ENCODE peak calls at places on chromosome 18, in five cellular contexts. Z is IMR-90, L is HepG2, U is H1, B is A549. A is an unnamed sample.

GRCh38 chr18:77057043-77057442 is 75.5 kb downstream of the MBP start:
- DNase-seq in Z (no peak), L (no peak), U (no peak), B (no peak), A (no peak)

GRCh38 chr18:2654105-2654827 is 1.3 kb upstream of the SMCHD1 start:
- DNase-seq in Z (peak), L (no peak), U (no peak), B (no peak), A (peak)

GRCh38 chr18:50073319-50073718 is 121.6 kb downstream of the MYO5B start:
- DNase-seq in Z (no peak), L (no peak), U (no peak), B (no peak), A (no peak)

GRCh38 chr18:49175071-49175470 is 224.3 kb upstream of the SMAD7 start:
- DNase-seq in Z (no peak), L (no peak), U (no peak), B (no peak), A (no peak)

GRCh38 chr18:48756511-48757226 is 194.1 kb downstream of the SMAD7 start:
- DNase-seq in Z (no peak), L (no peak), U (no peak), B (no peak), A (no peak)

GRCh38 chr18:32879497-32879896 is 106.7 kb upstream of the KLHL14 start:
- DNase-seq in Z (no peak), L (peak), U (no peak), B (no peak), A (no peak)

GRCh38 chr18:54423831-54424230 is 66.1 kb downstream of the C18orf54 start:
- DNase-seq in Z (no peak), L (no peak), U (no peak), B (no peak), A (no peak)

GRCh38 chr18:24126155-24126947 is 12.5 kb upstream of the CABYR start:
- DNase-seq in Z (peak), L (no peak), U (no peak), B (no peak), A (no peak)

GRCh38 chr18:69948919-69949537 is 1.4 kb upstream of the CD226 start:
- DNase-seq in Z (peak), L (no peak), U (no peak), B (no peak), A (peak)

GRCh38 chr18:45687617-45688016 is 36.4 kb upstream of the SLC14A1 start:
- DNase-seq in Z (no peak), L (no peak), U (no peak), B (no peak), A (peak)

GRCh38 chr18:10264260-10264659 is 190.2 kb upstream of the APCDD1 start:
- DNase-seq in Z (no peak), L (no peak), U (no peak), B (no peak), A (no peak)

GRCh38 chr18:49161627-49162026 is 210.9 kb upstream of the SMAD7 start:
- DNase-seq in Z (peak), L (no peak), U (no peak), B (no peak), A (no peak)

GRCh38 chr18:54684786-54685185 is 93.7 kb downstream of the DYNAP start:
- DNase-seq in Z (no peak), L (no peak), U (no peak), B (no peak), A (peak)

GRCh38 chr18:69843047-69843446 is 104.6 kb downstream of the CD226 start:
- DNase-seq in Z (no peak), L (no peak), U (no peak), B (no peak), A (no peak)

GRCh38 chr18:26003817-26004216 is 86.6 kb downstream of the SS18 start:
- DNase-seq in Z (no peak), L (no peak), U (no peak), B (no peak), A (no peak)

GRCh38 chr18:77138270-77138669 is 5.7 kb upstream of the MBP start:
- DNase-seq in Z (no peak), L (no peak), U (no peak), B (no peak), A (no peak)

GRCh38 chr18:31486165-31486564 is 11.8 kb upstream of the DSG2 start:
- DNase-seq in Z (no peak), L (no peak), U (no peak), B (no peak), A (no peak)

GRCh38 chr18:58466636-58467205 is 162.2 kb downstream of the ALPK2 start:
- DNase-seq in Z (no peak), L (no peak), U (no peak), B (no peak), A (no peak)

GRCh38 chr18:55688066-55688465 is 100.1 kb upstream of the TCF4 start:
- DNase-seq in Z (no peak), L (no peak), U (no peak), B (no peak), A (no peak)

GRCh38 chr18:23912356-23912755 is 102.2 kb upstream of the TTC39C start:
- DNase-seq in Z (peak), L (no peak), U (no peak), B (no peak), A (no peak)

GRCh38 chr18:46199515-46200147 is 95.4 kb downstream of the HAUS1 start:
- DNase-seq in Z (peak), L (peak), U (no peak), B (peak), A (peak)

DNA sequence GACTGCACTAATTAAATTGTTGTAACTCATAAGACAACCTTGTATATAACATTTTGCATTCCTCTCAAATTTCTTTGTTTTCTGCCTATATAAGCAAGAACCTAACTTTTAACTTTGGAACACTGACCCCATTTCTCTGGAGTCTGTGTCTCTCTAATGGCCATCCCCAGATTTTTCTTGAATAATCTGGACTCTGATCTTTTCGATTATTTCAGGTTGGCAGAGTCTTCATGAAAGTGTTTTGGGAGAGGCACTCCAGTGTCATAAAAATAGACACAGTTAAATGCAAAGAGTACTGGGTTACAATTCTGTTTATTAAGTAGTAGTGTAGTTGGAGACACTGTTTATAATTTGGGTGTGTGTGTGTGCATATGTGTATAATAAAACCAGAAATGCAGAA is 1467.7 kb upstream of the CELF4 start:
- DNase-seq in Z (no peak), L (no peak), U (no peak), B (no peak), A (no peak)
- TF ChIP-seq MAFK in Z (no peak), L (no peak), U (no peak), B (no peak), A (no peak)

GRCh38 chr18:11676867-11677266 is 12.2 kb upstream of the GNAL start:
- DNase-seq in Z (peak), L (no peak), U (peak), B (peak), A (peak)
- TF ChIP-seq MAFK in Z (no peak), L (no peak), U (no peak), B (no peak), A (no peak)

GRCh38 chr18:62883937-62884735 is 168.8 kb downstream of the PHLPP1 start:
- DNase-seq in Z (no peak), L (no peak), U (no peak), B (no peak), A (no peak)
- TF ChIP-seq MAFK in Z (no peak), L (no peak), U (no peak), B (no peak), A (no peak)

GRCh38 chr18:41311571-41312240 is 643.3 kb upstream of the PIK3C3 start:
- DNase-seq in Z (no peak), L (no peak), U (no peak), B (no peak), A (no peak)
- TF ChIP-seq MAFK in Z (no peak), L (no peak), U (no peak), B (no peak), A (no peak)

DNA sequence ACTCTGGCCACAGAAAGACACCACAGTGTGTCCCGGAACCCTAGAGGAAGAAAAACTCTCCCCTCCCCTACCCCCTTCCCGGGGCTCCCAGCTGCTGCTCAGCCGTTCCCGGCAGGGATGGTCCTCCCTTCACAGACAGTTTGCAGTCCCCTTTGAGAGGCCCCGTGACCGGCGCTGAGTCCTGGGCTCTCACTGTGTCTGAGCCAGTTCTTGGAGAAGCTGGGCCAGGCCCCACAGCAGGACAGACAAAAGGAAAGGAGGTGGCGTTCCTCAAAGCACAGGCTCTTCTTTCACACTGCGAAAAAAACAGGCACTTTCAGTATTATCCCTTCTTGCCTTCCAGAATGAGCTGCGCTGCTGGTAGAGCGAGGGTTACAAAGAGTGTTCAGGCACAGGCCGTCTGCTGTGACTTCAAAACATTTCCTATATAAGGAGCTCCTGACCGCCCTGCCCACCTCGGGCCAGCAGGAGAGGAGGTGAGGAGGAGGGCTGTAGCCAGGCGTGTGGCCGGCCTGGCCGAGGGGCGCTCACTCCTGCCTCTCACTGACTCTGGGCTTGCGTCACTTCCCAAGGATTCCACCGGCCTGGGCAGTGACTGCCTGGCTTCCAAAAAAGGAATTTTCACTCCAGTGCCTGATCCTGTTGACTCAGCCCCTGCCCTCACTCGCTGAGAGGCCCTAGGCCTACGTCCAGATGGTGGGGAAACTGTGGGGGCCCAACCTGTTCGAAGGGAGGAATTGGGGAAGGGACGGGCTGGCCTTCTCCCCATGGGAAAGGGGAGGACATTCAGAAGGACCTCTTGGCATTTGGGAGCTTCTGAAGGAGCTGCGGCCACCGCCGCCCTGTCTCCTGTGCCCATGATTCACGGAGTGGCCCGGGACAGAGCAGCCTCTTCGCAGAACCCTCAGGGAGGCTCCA is 24.9 kb downstream of the CIDEA start:
- DNase-seq in Z (peak), L (peak), U (peak), B (no peak), A (no peak)
- TF ChIP-seq MAFK in Z (peak), L (no peak), U (no peak), B (no peak), A (no peak)